ENCODE peak calls at places on chromosomes 11 and 22, in seven cellular contexts. K, V, L, M, G, S and Q are unnamed samples.
A peak's percentile ranks its signal among the peaks of the same experiment; 100 is the strongest.

GRCh38 chr22:39712938-39713525 is 142.5 kb downstream of the CACNA1I start:
- DNase-seq in K (no peak), G (no peak), S (no peak), V (no peak), M (no peak), L (no peak), Q (no peak)

GRCh38 chr11:119863811-119864601 is 135.0 kb upstream of the NECTIN1 start:
- DNase-seq in G (no peak), S (no peak), M (peak; percentile 92), L (peak; percentile 95), V (no peak), K (no peak), Q (no peak)

GRCh38 chr11:69132301-69132670 is 23.4 kb upstream of the SMIM38 start:
- DNase-seq in G (no peak), V (no peak), S (no peak), L (no peak), K (no peak), M (no peak), Q (no peak)

GRCh38 chr22:37752189-37753061 is 55.3 kb upstream of the GCAT start:
- DNase-seq in L (no peak), K (peak; percentile 92), V (peak; percentile 86), M (peak; percentile 69), G (peak; percentile 99), S (peak; percentile 96), Q (peak; percentile 97)

GRCh38 chr11:68839953-68840641 is 1.6 kb downstream of the CPT1A start:
- DNase-seq in V (no peak), S (no peak), L (no peak), M (no peak), K (no peak), G (peak; percentile 48), Q (no peak)

GRCh38 chr11:69374110-69374981 is 80.4 kb downstream of the MYEOV start:
- DNase-seq in M (no peak), K (no peak), L (peak; percentile 6), G (no peak), S (peak; percentile 18), V (no peak), Q (no peak)

GRCh38 chr22:25420925-25421904 is 143.3 kb upstream of the GRK3 start:
- DNase-seq in K (no peak), L (no peak), V (no peak), M (no peak), S (no peak), G (peak; percentile 38), Q (no peak)

GRCh38 chr22:37244114-37244921 is at the start of gene RAC2:
- DNase-seq in L (peak; percentile 52), S (peak; percentile 73), G (peak; percentile 70), K (peak; percentile 51), V (no peak), M (no peak), Q (no peak)

GRCh38 chr11:9092846-9093778 is 1.7 kb upstream of the SCUBE2 start:
- DNase-seq in M (no peak), S (no peak), L (peak; percentile 20), G (peak; percentile 36), V (no peak), K (no peak), Q (no peak)

GRCh38 chr11:47104337-47104950 is 72.2 kb downstream of the ARFGAP2 start:
- DNase-seq in S (no peak), G (peak; percentile 72), K (no peak), M (peak; percentile 68), L (no peak), V (no peak), Q (peak; percentile 7)

GRCh38 chr22:37077802-37078448 is 26.4 kb downstream of the KCTD17 start:
- DNase-seq in S (no peak), L (peak; percentile 76), K (peak; percentile 26), V (no peak), M (peak; percentile 84), G (peak; percentile 77), Q (peak; percentile 10)

GRCh38 chr22:43243275-43243768 is 56.4 kb upstream of the TTLL12 start:
- DNase-seq in L (no peak), M (no peak), V (no peak), K (no peak), S (no peak), G (no peak), Q (no peak)

GRCh38 chr22:50202130-50202671 is 1.4 kb downstream of the SELENOO start:
- DNase-seq in M (no peak), L (no peak), S (no peak), V (no peak), K (no peak), G (no peak), Q (no peak)

GRCh38 chr22:17303840-17304779 is 65.2 kb upstream of the CECR2 start:
- DNase-seq in L (peak; percentile 21), S (no peak), V (no peak), M (no peak), G (no peak), K (no peak), Q (no peak)

GRCh38 chr22:19765477-19766234 is 5.1 kb downstream of the TBX1 start:
- DNase-seq in S (no peak), K (no peak), M (no peak), L (peak; percentile 42), G (peak; percentile 44), V (no peak), Q (no peak)

GRCh38 chr11:110435780-110436717 is 6.3 kb downstream of the FDX1 start:
- DNase-seq in V (no peak), L (no peak), S (no peak), M (no peak), K (no peak), G (peak; percentile 27), Q (no peak)

GRCh38 chr11:82932564-82932963 is 31.0 kb downstream of the DDIAS start:
- DNase-seq in S (no peak), L (no peak), M (no peak), G (no peak), K (no peak), V (no peak), Q (no peak)

GRCh38 chr11:133149698-133150097 is 382.6 kb downstream of the OPCML start:
- DNase-seq in L (no peak), K (no peak), G (no peak), M (no peak), S (no peak), V (no peak), Q (no peak)

GRCh38 chr11:97336064-97336463 is 946.3 kb downstream of the JRKL start:
- DNase-seq in K (no peak), G (no peak), S (no peak), V (no peak), M (no peak), L (no peak), Q (no peak)

DNA sequence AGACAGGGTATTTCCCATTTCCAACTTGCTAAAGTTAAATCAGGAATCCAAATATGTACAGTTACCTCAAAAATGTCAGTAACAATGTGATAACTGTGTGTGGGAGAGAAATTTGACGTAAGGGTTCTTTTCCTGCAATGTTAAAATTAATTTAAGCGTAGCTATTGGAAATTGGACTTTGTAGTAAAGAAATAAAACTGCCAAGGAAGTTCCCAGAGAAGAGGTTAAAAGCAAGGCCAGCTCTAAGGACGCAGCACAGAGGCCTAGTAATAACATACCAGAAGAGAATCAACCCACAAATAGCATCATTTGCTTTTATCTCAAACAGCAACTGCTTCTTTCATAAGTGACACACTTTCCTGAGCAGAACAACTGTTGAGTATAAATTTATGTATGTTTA is 36.8 kb upstream of the GRIA4 start:
- DNase-seq in K (no peak), G (no peak), L (no peak), S (no peak), V (no peak), M (no peak), Q (no peak)
- TF ChIP-seq CTCF in K (no peak), G (no peak), L (no peak), S (no peak), V (no peak), M (no peak), Q (no peak)

GRCh38 chr11:57619331-57619730 is 21.8 kb downstream of the SERPING1 start:
- DNase-seq in M (no peak), L (no peak), G (no peak), V (no peak), S (no peak), K (peak; percentile 35), Q (no peak)
- TF ChIP-seq CTCF in M (peak; percentile 15), L (peak; percentile 45), G (no peak), V (no peak), S (no peak), K (peak; percentile 69), Q (no peak)

DNA sequence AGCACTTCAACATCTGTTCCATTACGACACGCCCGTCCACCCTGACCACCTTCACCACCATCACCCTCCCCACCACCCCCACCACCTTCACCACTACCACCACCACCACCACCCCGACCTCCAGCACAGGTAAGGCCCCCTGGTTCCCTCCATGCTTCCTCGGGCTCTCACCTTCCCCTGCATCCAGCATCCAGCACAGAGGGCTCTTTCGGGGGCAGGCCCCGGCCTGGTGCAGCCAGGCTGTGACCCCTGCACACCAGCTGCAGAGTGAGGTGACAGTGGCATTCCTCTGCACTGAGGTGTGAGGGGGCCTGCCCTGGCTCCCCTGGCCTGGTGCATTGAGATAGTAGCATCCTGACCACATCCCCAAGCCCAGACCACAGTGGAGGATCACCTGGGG is 18.2 kb downstream of the MUC2 start:
- DNase-seq in G (no peak), K (no peak), V (no peak), S (no peak), L (no peak), M (no peak), Q (no peak)
- TF ChIP-seq CTCF in G (no peak), K (no peak), V (no peak), S (no peak), L (no peak), M (no peak), Q (no peak)

GRCh38 chr11:79052539-79052938 is 388.3 kb downstream of the TENM4 start:
- DNase-seq in K (no peak), V (no peak), G (peak; percentile 28), M (peak; percentile 42), S (no peak), L (peak; percentile 55), Q (no peak)

GRCh38 chr11:79054636-79055035 is 386.2 kb downstream of the TENM4 start:
- DNase-seq in G (peak; percentile 68), M (no peak), S (no peak), L (no peak), V (no peak), K (no peak), Q (no peak)

GRCh38 chr11:79060081-79060480 is 380.7 kb downstream of the TENM4 start:
- DNase-seq in G (no peak), L (no peak), S (no peak), K (no peak), M (no peak), V (no peak), Q (no peak)

GRCh38 chr11:79059171-79059570 is 381.7 kb downstream of the TENM4 start:
- DNase-seq in S (no peak), L (no peak), M (no peak), V (no peak), G (peak; percentile 58), K (no peak), Q (no peak)

DNA sequence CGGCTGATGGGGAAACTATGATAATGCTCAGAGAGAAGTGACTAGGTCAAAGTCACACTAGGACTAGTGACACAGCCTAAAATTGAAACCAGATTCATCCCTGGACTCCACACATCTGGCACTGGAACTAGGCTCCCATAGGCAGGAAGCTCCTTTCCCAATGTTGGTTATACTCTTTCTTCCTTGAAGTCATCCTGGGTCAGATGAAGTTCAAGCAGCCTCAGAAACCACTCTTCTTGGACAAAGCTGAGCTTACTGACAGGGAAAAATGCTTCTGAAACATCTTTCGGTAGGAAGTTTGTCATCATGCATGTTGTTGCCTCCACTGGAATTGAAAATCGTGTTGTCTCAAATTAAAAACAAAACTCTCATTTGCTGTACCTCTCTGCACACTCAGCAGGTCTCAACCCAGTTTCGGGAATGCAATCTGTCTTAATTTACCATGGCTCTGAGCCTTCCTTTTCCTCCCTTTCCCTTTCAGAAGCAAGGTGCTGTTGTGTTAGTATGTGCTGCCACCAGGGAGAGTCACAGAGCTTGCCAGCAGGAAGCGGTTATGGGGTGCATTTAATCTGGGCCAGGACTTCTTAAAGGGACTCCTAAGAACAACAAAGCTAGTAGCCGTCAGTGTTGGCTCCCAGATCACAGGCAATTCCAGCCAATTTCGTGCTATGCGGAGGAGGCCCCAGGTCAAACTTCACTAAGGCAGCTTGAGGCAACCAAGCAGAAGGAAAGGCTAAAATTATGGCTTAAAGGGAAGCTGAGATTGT is 384.8 kb downstream of the TENM4 start:
- DNase-seq in V (no peak), L (no peak), S (peak; percentile 40), M (no peak), K (no peak), G (peak; percentile 91), Q (peak; percentile 54)
- TF ChIP-seq CTCF in V (no peak), L (no peak), S (no peak), M (no peak), K (no peak), G (no peak), Q (peak; percentile 32)